ENCODE peak calls at places on chromosomes 13 and 19, in seven cellular contexts. E, Q, U, R, X, T and A are unnamed samples. For H3K9me3, the result is how much of the 10 kb centered on the place peaks cover.

GRCh38 chr13:24671367-24672117 is 8.7 kb upstream of the ATP12A start:
- DNase-seq in E (peak), Q (peak), U (no peak), R (peak), X (peak), T (no peak), A (peak)

GRCh38 chr13:26377038-26377437 is 123.1 kb downstream of the CDK8 start:
- DNase-seq in E (no peak), Q (no peak), U (peak), R (no peak), X (peak), T (no peak), A (peak)

GRCh38 chr19:6738726-6739389 is 622 bp upstream of the TRIP10 start:
- DNase-seq in E (no peak), Q (peak), U (peak), R (no peak), X (no peak), T (no peak), A (no peak)

GRCh38 chr13:109243311-109243951 is 543.0 kb downstream of the IRS2 start:
- DNase-seq in E (peak), Q (peak), U (no peak), R (no peak), X (peak), T (no peak), A (peak)

GRCh38 chr13:49140910-49141611 is 79.1 kb upstream of the MLNR start:
- DNase-seq in E (no peak), Q (no peak), U (no peak), R (no peak), X (no peak), T (no peak), A (no peak)

GRCh38 chr19:4866595-4867424 is 657 bp downstream of the PLIN3 start:
- DNase-seq in E (no peak), Q (peak), U (peak), R (peak), X (peak), T (peak), A (peak)

GRCh38 chr19:40420766-40421467 is 4.9 kb downstream of the SERTAD1 start:
- DNase-seq in E (peak), Q (peak), U (peak), R (peak), X (peak), T (peak), A (peak)

GRCh38 chr13:78806457-78806856 is 147.5 kb upstream of the OBI1 start:
- DNase-seq in E (no peak), Q (no peak), U (no peak), R (no peak), X (no peak), T (no peak), A (peak)

GRCh38 chr19:29837448-29837961 is 25.7 kb downstream of the CCNE1 start:
- DNase-seq in E (no peak), Q (no peak), U (no peak), R (peak), X (no peak), T (no peak), A (no peak)

GRCh38 chr19:45523642-45524256 is 16.5 kb downstream of the VASP start:
- DNase-seq in E (peak), Q (peak), U (peak), R (peak), X (peak), T (peak), A (peak)

GRCh38 chr19:20151617-20152145 is 15.3 kb upstream of the ZNF486 start:
- DNase-seq in E (no peak), Q (no peak), U (no peak), R (no peak), X (no peak), T (no peak), A (no peak)

GRCh38 chr13:19959141-19959830 is 759 bp downstream of the ZMYM2 start:
- DNase-seq in E (no peak), Q (peak), U (peak), R (peak), X (peak), T (no peak), A (peak)

GRCh38 chr13:65553328-65553727 is 1676.8 kb downstream of the PCDH9 start:
- DNase-seq in E (no peak), Q (no peak), U (no peak), R (no peak), X (no peak), T (no peak), A (no peak)

GRCh38 chr13:78736142-78736541 is 77.2 kb upstream of the OBI1 start:
- DNase-seq in E (no peak), Q (no peak), U (no peak), R (no peak), X (no peak), T (no peak), A (no peak)

GRCh38 chr19:1264801-1265610 is 4.1 kb upstream of the CIRBP start:
- DNase-seq in E (no peak), Q (peak), U (peak), R (no peak), X (peak), T (no peak), A (peak)

DNA sequence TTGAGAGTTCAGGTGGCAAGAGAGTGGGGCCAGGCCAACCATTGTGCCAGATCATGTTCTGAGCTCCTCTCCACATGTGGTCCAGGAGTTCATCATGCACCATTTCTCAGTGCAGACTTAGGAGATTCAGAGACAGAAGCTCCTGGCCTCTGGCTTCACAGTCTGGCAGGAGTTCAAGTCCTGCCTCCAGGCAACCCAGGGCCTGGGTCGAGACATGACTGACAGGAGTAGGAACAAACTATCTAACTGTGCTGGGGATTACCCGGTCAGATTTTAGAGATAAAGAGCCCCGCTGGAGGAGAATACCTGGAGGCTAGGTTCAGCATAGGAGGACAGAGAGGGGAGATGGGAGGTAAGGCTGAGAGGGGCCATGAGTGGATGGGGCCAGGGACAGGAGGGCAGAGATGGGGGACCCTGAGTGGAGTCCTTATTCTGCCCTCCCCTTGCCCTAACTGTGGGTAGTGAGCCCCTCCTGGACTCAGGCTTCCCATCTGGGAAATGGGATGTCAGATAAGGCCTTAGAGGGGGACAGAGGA is 906 bp upstream of the CYP4F11 start:
- DNase-seq in E (no peak), Q (no peak), U (no peak), R (no peak), X (no peak), T (no peak), A (no peak)
- H3K9me3 ChIP-seq in E (under half), Q (under half), U (under half), R (under half), X (under half), T (under half), A (under half)

GRCh38 chr19:28522545-28522922 is 690.4 kb downstream of the UQCRFS1 start:
- DNase-seq in E (no peak), Q (no peak), U (no peak), R (no peak), X (no peak), T (no peak), A (no peak)

GRCh38 chr19:28521169-28521568 is 691.8 kb downstream of the UQCRFS1 start:
- DNase-seq in E (no peak), Q (no peak), U (no peak), R (no peak), X (no peak), T (no peak), A (no peak)

GRCh38 chr19:28521614-28522544 is 691.1 kb downstream of the UQCRFS1 start:
- DNase-seq in E (no peak), Q (no peak), U (no peak), R (no peak), X (no peak), T (no peak), A (no peak)

GRCh38 chr19:28526042-28526441 is 686.9 kb downstream of the UQCRFS1 start:
- DNase-seq in E (no peak), Q (no peak), U (no peak), R (no peak), X (no peak), T (no peak), A (no peak)

DNA sequence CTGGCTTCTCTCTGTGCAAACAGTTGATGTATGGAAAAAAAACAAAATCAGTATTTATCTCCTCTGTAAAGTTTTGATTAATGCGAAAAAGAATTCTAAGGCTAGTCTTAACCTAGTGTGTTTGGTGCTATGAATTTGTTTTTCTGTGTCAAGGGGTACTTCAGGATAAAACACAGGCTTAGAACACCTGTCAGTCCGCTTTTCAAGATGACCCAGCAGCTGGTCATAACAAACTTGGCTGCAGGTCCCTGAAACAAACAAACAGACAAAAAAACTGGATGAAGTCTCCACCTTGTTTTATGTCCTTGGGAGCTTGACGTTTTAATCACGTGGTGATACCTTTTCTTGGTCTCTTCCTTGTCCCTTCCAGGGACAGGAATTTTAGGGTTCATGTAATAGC is 689.3 kb downstream of the UQCRFS1 start:
- DNase-seq in E (no peak), Q (no peak), U (no peak), R (no peak), X (no peak), T (no peak), A (no peak)
- H3K9me3 ChIP-seq in E (under half), Q (under half), U (under half), R (under half), X (under half), T (under half), A (under half)

GRCh38 chr19:56841194-56841546 is 644 bp upstream of the PEG3 start:
- DNase-seq in E (no peak), Q (no peak), U (no peak), R (no peak), X (no peak), T (no peak), A (no peak)
- H3K9me3 ChIP-seq in E (half or more), Q (under half), U (under half), R (under half), X (under half), T (under half), A (under half)

GRCh38 chr19:31146546-31147183 is 202.6 kb downstream of the TSHZ3 start:
- DNase-seq in E (no peak), Q (no peak), U (no peak), R (no peak), X (no peak), T (no peak), A (no peak)
- H3K9me3 ChIP-seq in E (under half), Q (under half), U (under half), R (under half), X (under half), T (under half), A (under half)

DNA sequence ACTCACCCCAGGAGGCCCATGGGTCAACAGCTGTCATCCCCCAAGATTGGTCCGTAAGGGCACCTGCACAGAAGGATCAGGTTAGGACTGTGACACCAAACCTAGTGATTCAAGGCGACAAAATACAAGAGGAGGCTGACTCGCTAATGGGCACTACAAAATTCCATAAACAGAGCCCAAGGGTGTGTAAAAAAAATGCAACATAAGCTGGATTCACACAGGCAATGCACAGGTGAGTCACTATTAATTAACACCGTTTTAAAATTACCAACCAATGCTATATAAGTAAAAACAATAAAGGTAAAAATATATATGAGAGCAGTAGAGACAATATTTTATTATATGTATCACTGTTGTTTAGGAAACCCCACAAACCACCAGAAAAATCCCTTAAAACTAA is 1.9 kb downstream of the ZNF606 start:
- DNase-seq in E (no peak), Q (no peak), U (no peak), R (no peak), X (no peak), T (no peak), A (no peak)
- H3K9me3 ChIP-seq in E (half or more), Q (under half), U (half or more), R (under half), X (half or more), T (half or more), A (half or more)

GRCh38 chr19:50831026-50831396 is 2.4 kb downstream of the KLK15 start:
- DNase-seq in E (no peak), Q (no peak), U (no peak), R (no peak), X (no peak), T (no peak), A (no peak)

GRCh38 chr19:50827476-50827875 is 3.9 kb upstream of the KLK1 start:
- DNase-seq in E (no peak), Q (no peak), U (no peak), R (no peak), X (no peak), T (no peak), A (no peak)

GRCh38 chr19:50830266-50831025 is 2.9 kb downstream of the KLK15 start:
- DNase-seq in E (no peak), Q (no peak), U (no peak), R (no peak), X (no peak), T (no peak), A (no peak)

GRCh38 chr19:50832666-50833065 is 708 bp downstream of the KLK15 start:
- DNase-seq in E (no peak), Q (no peak), U (no peak), R (no peak), X (no peak), T (no peak), A (no peak)

DNA sequence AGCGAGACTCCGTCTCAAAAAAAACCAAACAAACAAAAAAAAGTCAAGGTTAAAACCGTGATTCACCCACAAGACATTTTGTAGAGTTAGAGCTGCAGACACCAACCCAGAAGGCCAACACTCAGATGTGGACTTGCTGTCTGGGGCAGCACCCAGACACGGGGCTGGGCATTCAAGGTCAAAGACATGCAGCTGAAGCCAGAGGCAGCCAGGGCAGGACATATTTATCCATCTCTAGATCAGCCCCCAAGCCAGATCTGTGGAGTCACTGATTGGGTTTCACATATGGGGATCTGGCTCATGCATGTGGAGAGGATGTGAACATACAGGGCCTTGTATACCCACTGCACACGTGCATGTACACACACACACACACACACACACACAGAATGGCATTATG is 3.6 kb downstream of the KLK15 start:
- DNase-seq in E (no peak), Q (no peak), U (no peak), R (no peak), X (no peak), T (no peak), A (no peak)
- H3K9me3 ChIP-seq in E (under half), Q (under half), U (under half), R (under half), X (under half), T (under half), A (under half)

GRCh38 chr19:54561840-54562239 is 11.8 kb upstream of the LILRA2 start:
- DNase-seq in E (no peak), Q (no peak), U (no peak), R (no peak), X (no peak), T (no peak), A (no peak)
- H3K9me3 ChIP-seq in E (under half), Q (under half), U (under half), R (under half), X (under half), T (under half), A (under half)

GRCh38 chr13:95226932-95227718 is 74.1 kb downstream of the ABCC4 start:
- DNase-seq in E (no peak), Q (no peak), U (no peak), R (no peak), X (no peak), T (no peak), A (peak)
- H3K9me3 ChIP-seq in E (under half), Q (under half), U (under half), R (under half), X (under half), T (under half), A (under half)

GRCh38 chr13:39916330-39916729 is 260.9 kb downstream of the COG6 start:
- DNase-seq in E (no peak), Q (no peak), U (no peak), R (no peak), X (peak), T (no peak), A (no peak)

GRCh38 chr13:39913339-39913738 is 257.9 kb downstream of the COG6 start:
- DNase-seq in E (no peak), Q (no peak), U (no peak), R (no peak), X (peak), T (no peak), A (no peak)

GRCh38 chr13:39918837-39919236 is 263.4 kb downstream of the COG6 start:
- DNase-seq in E (no peak), Q (no peak), U (no peak), R (no peak), X (peak), T (no peak), A (peak)

GRCh38 chr13:39913928-39914327 is 258.5 kb downstream of the COG6 start:
- DNase-seq in E (no peak), Q (no peak), U (no peak), R (no peak), X (peak), T (no peak), A (peak)

GRCh38 chr13:39915418-39915817 is 260.0 kb downstream of the COG6 start:
- DNase-seq in E (no peak), Q (no peak), U (no peak), R (no peak), X (peak), T (no peak), A (no peak)
- H3K9me3 ChIP-seq in E (under half), Q (under half), U (under half), R (under half), X (under half), T (under half), A (under half)